ENCODE peak calls at places on chromosomes 6 and 20, in six cellular contexts. S is type B pancreatic cell; C is D341Med; Q is Right ventricle myocardium superior; Z is activated CD4-positive, alpha-beta T cell treated with anti-CD3 and anti-CD28 coated beads, Interleukin-2, amount 50 U/mL, for 4 hours; P is AG20443. N is an unnamed sample.

GRCh38 chr6:2911171-2911570 is 8.1 kb upstream of the SERPINB9 start:
- DNase-seq in Z (no peak), S (no peak), Q (no peak), P (no peak), C (no peak), N (no peak)

GRCh38 chr6:1233924-1234323 is 78.0 kb upstream of the FOXQ1 start:
- DNase-seq in C (no peak), S (no peak), P (no peak), Z (no peak), Q (no peak), N (no peak)

GRCh38 chr20:62500237-62500864 is 24.6 kb upstream of the GATA5 start:
- DNase-seq in Q (peak; percentile 89), Z (peak; percentile 84), C (peak; percentile 90), S (no peak), P (peak; percentile 92), N (no peak)

GRCh38 chr6:1864496-1864895 is 254.8 kb downstream of the FOXC1 start:
- DNase-seq in C (no peak), S (no peak), P (no peak), Q (no peak), Z (no peak), N (no peak)

GRCh38 chr20:46557231-46557956 is 6.9 kb upstream of the OCSTAMP start:
- DNase-seq in Z (no peak), P (peak; percentile 43), C (no peak), S (no peak), Q (no peak), N (no peak)

GRCh38 chr6:105485456-105485855 is 82.6 kb upstream of the PREP start:
- DNase-seq in Q (no peak), C (no peak), Z (no peak), S (no peak), P (no peak), N (no peak)

GRCh38 chr6:105370316-105370715 is 32.6 kb downstream of the PREP start:
- DNase-seq in Z (no peak), Q (no peak), P (no peak), C (no peak), S (no peak), N (no peak)

GRCh38 chr6:13302751-13303667 is 25.3 kb downstream of the TBC1D7 start:
- DNase-seq in Z (peak; percentile 7), P (peak; percentile 93), S (no peak), C (no peak), Q (peak; percentile 66), N (no peak)

GRCh38 chr6:5153186-5153585 is 68.0 kb downstream of the PPP1R3G start:
- DNase-seq in C (no peak), P (no peak), S (no peak), Q (no peak), Z (no peak), N (no peak)

N was measured in NCI-H524 treated with DMSO at 0.1 percent for 48 hours.